ENCODE peak calls at places on chromosome 21, in six cellular contexts. K is NCI-H524 treated with DMSO at 0.1 percent for 48 hours, X is LHCN-M2, P is DMS53, H is HFFc6, D is mucosa of descending colon. R is an unnamed sample.

GRCh38 chr21:33825419-33825818 is 90.2 kb downstream of the ATP5PO start:
- DNase-seq in K (no peak), H (no peak), D (no peak), X (no peak), P (no peak), R (no peak)

GRCh38 chr21:45003331-45004058 is 63.7 kb downstream of the SLX9 start:
- DNase-seq in P (no peak), D (peak; percentile 36), K (no peak), X (no peak), H (no peak), R (no peak)

GRCh38 chr21:22474403-22474802 is 1476.2 kb downstream of the NCAM2 start:
- DNase-seq in X (no peak), K (no peak), D (no peak), H (no peak), P (no peak), R (no peak)

GRCh38 chr21:36700961-36701911 is 2.3 kb downstream of the SIM2 start:
- DNase-seq in D (no peak), P (peak; percentile 38), K (no peak), H (no peak), X (no peak), R (no peak)

GRCh38 chr21:16420086-16420724 is 690.4 kb downstream of the USP25 start:
- DNase-seq in P (peak; percentile 80), K (no peak), D (no peak), H (no peak), X (peak; percentile 77), R (no peak)

GRCh38 chr21:33299181-33299752 is 25.5 kb upstream of the IFNAR1 start:
- DNase-seq in D (peak; percentile 54), X (no peak), H (no peak), P (peak; percentile 10), K (no peak), R (no peak)

GRCh38 chr21:44532165-44532564 is 7.8 kb downstream of the KRTAP10-1 start:
- DNase-seq in D (no peak), X (no peak), P (peak; percentile 13), H (no peak), K (no peak), R (no peak)

GRCh38 chr21:17783816-17784598 is 35.1 kb downstream of the C21orf91 start:
- DNase-seq in D (no peak), K (no peak), X (no peak), H (no peak), P (no peak), R (no peak)

GRCh38 chr21:38389891-38390290 is 108.4 kb downstream of the ERG start:
- DNase-seq in X (no peak), H (no peak), K (no peak), D (no peak), P (no peak), R (no peak)

GRCh38 chr21:38806153-38806941 is 618 bp downstream of the ETS2 start:
- DNase-seq in K (no peak), P (peak; percentile 53), D (no peak), H (no peak), X (no peak), R (no peak)

GRCh38 chr21:37244506-37245083 is 22.5 kb downstream of the VPS26C start:
- DNase-seq in X (no peak), D (no peak), H (no peak), P (no peak), K (no peak), R (no peak)

GRCh38 chr21:32307706-32308105 is 9.1 kb downstream of the MRAP start:
- DNase-seq in P (no peak), D (no peak), H (no peak), X (peak; percentile 71), K (no peak), R (no peak)

GRCh38 chr21:36487641-36488307 is 7.9 kb upstream of the CLDN14 start:
- DNase-seq in H (no peak), X (no peak), P (peak; percentile 40), K (no peak), D (no peak), R (no peak)

GRCh38 chr21:30104246-30104645 is 62.4 kb downstream of the CLDN17 start:
- DNase-seq in K (no peak), X (no peak), P (no peak), H (no peak), D (no peak), R (no peak)

GRCh38 chr21:46091631-46092025 is 6.3 kb upstream of the COL6A2 start:
- DNase-seq in H (no peak), X (no peak), K (no peak), D (no peak), P (no peak), R (no peak)

GRCh38 chr21:46253610-46254124 is 25.1 kb upstream of the LSS start:
- DNase-seq in D (no peak), H (no peak), P (no peak), X (peak; percentile 20), K (no peak), R (no peak)

R was measured in GM04503.